ENCODE peak calls at places on chromosome 9, in ten cellular contexts. L is kidney glomerular epithelial cell; U is left cardiac atrium; V is mesendoderm; Z is NCI-H1105; X is astrocyte of the spinal cord; I is SHP77; G is stimulated activated CD8-positive, alpha-beta memory T cell treated with anti-CD3 and anti-CD28 coated beads, Interleukin-4, amount 100 ng/mL, for 4 hours; F is HS-5; O is GM23338. W is an unnamed sample.
A peak's percentile ranks its signal among the peaks of the same experiment; 100 is the strongest.

GRCh38 chr9:18861599-18862546 is 171.1 kb downstream of the SAXO1 start:
- DNase-seq in I (no peak), L (peak; percentile 1), G (no peak), V (peak; percentile 44), O (peak; percentile 54), F (no peak), U (peak; percentile 38), X (peak; percentile 68), Z (no peak), W (no peak)

GRCh38 chr9:120916573-120916972 is 10.0 kb downstream of the TRAF1 start:
- DNase-seq in Z (no peak), V (no peak), I (no peak), L (no peak), F (no peak), G (no peak), O (peak; percentile 31), X (peak; percentile 73), U (peak; percentile 64), W (no peak)

GRCh38 chr9:134461436-134461982 is 135.3 kb downstream of the RXRA start:
- DNase-seq in U (no peak), L (no peak), O (no peak), Z (no peak), G (no peak), F (peak; percentile 38), V (no peak), X (no peak), I (no peak), W (peak; percentile 33)

GRCh38 chr9:135330685-135331590 is 148.6 kb upstream of the PPP1R26 start:
- DNase-seq in Z (no peak), L (no peak), O (no peak), V (no peak), U (no peak), X (no peak), F (no peak), I (no peak), G (no peak), W (no peak)

GRCh38 chr9:30522486-30522885 is 1862.0 kb upstream of the ACO1 start:
- DNase-seq in U (no peak), L (no peak), G (no peak), X (no peak), V (no peak), F (no peak), O (no peak), I (no peak), Z (no peak), W (no peak)

GRCh38 chr9:97986466-97986865 is 3.3 kb downstream of the ANP32B start:
- DNase-seq in L (no peak), F (no peak), G (no peak), X (no peak), I (no peak), Z (no peak), U (no peak), O (no peak), V (no peak), W (no peak)

GRCh38 chr9:112487799-112488345 is 1.2 kb downstream of the KIAA1958 start:
- DNase-seq in V (peak; percentile 36), U (no peak), G (no peak), F (no peak), Z (no peak), O (no peak), L (no peak), X (no peak), I (peak; percentile 22), W (no peak)

GRCh38 chr9:3508531-3509374 is 17.0 kb downstream of the RFX3 start:
- DNase-seq in L (no peak), X (peak; percentile 64), V (peak; percentile 37), O (no peak), Z (peak; percentile 76), F (no peak), U (no peak), G (no peak), I (no peak), W (no peak)

GRCh38 chr9:38026840-38027527 is 42.0 kb downstream of the SHB start:
- DNase-seq in U (no peak), I (no peak), G (no peak), V (no peak), O (no peak), F (no peak), Z (no peak), L (no peak), X (no peak), W (no peak)

GRCh38 chr9:22512495-22512894 is 65.9 kb downstream of the DMRTA1 start:
- DNase-seq in L (no peak), F (no peak), V (no peak), G (no peak), O (no peak), U (no peak), I (no peak), Z (no peak), X (no peak), W (no peak)

GRCh38 chr9:84538879-84539278 is 130.7 kb upstream of the NTRK2 start:
- DNase-seq in L (no peak), U (no peak), Z (no peak), X (no peak), G (no peak), F (no peak), V (no peak), O (no peak), I (no peak), W (peak; percentile 4)

GRCh38 chr9:11190719-11191118 is 577.9 kb upstream of the PTPRD start:
- DNase-seq in G (no peak), F (no peak), I (no peak), L (no peak), X (no peak), V (no peak), Z (no peak), U (no peak), O (no peak), W (no peak)

GRCh38 chr9:36382484-36382883 is 17.6 kb downstream of the RNF38 start:
- DNase-seq in I (no peak), Z (no peak), V (peak; percentile 66), U (no peak), L (no peak), X (no peak), F (no peak), G (no peak), O (peak; percentile 60), W (no peak)

W was measured in HT1080.